ENCODE peak calls at places on chromosomes 5 and 9, in nine cellular contexts. C is CD4-positive, CD25-positive, alpha-beta regulatory T cell; Q is tibial nerve; D is adrenal gland; G is kidney; J is right atrium auricular region; R is spleen; S is suprapubic skin; H is mammary epithelial cell. E is an unnamed sample. For H3K4me1, the result is how much of the 10 kb centered on the place peaks cover.

GRCh38 chr9:99385814-99386279 is 163.8 kb downstream of the SEC61B start:
- DNase-seq in C (no peak), Q (no peak), D (no peak), G (no peak), J (no peak), R (no peak), S (no peak), H (no peak), E (no peak)

GRCh38 chr5:149403923-149404745 is 25.0 kb upstream of the IL17B start:
- DNase-seq in C (no peak), Q (no peak), D (no peak), G (no peak), J (no peak), R (no peak), S (no peak), H (no peak), E (no peak)

GRCh38 chr9:93891549-93892310 is 63.4 kb downstream of the BARX1 start:
- DNase-seq in C (no peak), Q (no peak), D (no peak), G (no peak), J (peak), R (peak), S (peak), H (no peak), E (no peak)

GRCh38 chr9:78365979-78366697 is 69.2 kb downstream of the PSAT1 start:
- DNase-seq in C (no peak), Q (no peak), D (no peak), G (no peak), J (no peak), R (no peak), S (no peak), H (no peak), E (no peak)

GRCh38 chr9:97387504-97387886 is 24.4 kb upstream of the TDRD7 start:
- DNase-seq in C (no peak), Q (no peak), D (no peak), G (peak), J (no peak), R (no peak), S (no peak), H (no peak), E (no peak)

GRCh38 chr9:121183666-121184423 is 17.8 kb downstream of the RAB14 start:
- DNase-seq in C (no peak), Q (no peak), D (no peak), G (no peak), J (no peak), R (no peak), S (no peak), H (no peak), E (no peak)

GRCh38 chr9:113901196-113901818 is 25.2 kb downstream of the ZNF618 start:
- DNase-seq in C (no peak), Q (no peak), D (peak), G (no peak), J (peak), R (no peak), S (no peak), H (no peak), E (no peak)

GRCh38 chr5:31023105-31023504 is 170.4 kb upstream of the CDH6 start:
- DNase-seq in C (no peak), Q (no peak), D (no peak), G (no peak), J (no peak), R (no peak), S (no peak), H (no peak), E (no peak)

GRCh38 chr5:60325870-60326269 is 374.1 kb downstream of the DEPDC1B start:
- DNase-seq in C (no peak), Q (no peak), D (no peak), G (no peak), J (no peak), R (no peak), S (no peak), H (no peak), E (no peak)

GRCh38 chr9:117744856-117745389 is 40.7 kb downstream of the TLR4 start:
- DNase-seq in C (no peak), Q (peak), D (no peak), G (no peak), J (no peak), R (peak), S (no peak), H (no peak), E (no peak)

GRCh38 chr5:82522912-82523311 is 244.8 kb upstream of the RPS23 start:
- DNase-seq in C (no peak), Q (no peak), D (no peak), G (no peak), J (no peak), R (no peak), S (no peak), H (no peak), E (no peak)

DNA sequence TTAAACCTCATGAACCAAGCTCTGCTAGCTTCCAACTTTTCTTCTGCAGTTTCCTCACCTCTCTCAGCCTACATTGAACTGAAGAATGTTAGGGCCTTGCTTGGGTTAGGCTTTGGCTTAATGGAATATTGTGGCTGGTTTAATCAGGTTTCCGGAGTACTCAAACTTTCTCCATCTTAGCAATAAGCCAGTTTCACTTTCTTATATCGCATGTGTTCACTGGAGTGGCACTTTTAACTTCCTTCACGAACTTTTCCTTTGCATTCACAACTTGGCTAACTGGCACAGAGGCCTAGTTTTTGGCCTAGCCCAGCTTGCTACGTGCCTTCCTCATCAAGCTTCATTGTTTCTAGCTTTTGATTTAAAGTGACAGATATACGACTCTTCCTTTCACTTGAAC is 81.0 kb upstream of the MAST4 start:
- DNase-seq in C (no peak), Q (no peak), D (no peak), G (no peak), J (no peak), R (no peak), S (no peak), H (no peak), E (no peak)
- H3K4me1 ChIP-seq in C (under half), Q (under half), D (under half), G (under half), J (under half), R (under half), S (under half), H (under half), E (under half)

GRCh38 chr5:140243855-140244254 is 59.0 kb downstream of the PFDN1 start:
- DNase-seq in C (no peak), Q (no peak), D (no peak), G (no peak), J (no peak), R (no peak), S (no peak), H (no peak), E (no peak)
- H3K4me1 ChIP-seq in C (under half), Q (half or more), D (half or more), G (under half), J (under half), R (half or more), S (half or more), H (under half), E (under half)

GRCh38 chr9:127093319-127094020 is 29.0 kb downstream of the ANGPTL2 start:
- DNase-seq in C (no peak), Q (no peak), D (no peak), G (no peak), J (no peak), R (no peak), S (peak), H (no peak), E (no peak)

GRCh38 chr9:127092041-127092608 is 30.3 kb downstream of the ANGPTL2 start:
- DNase-seq in C (no peak), Q (no peak), D (no peak), G (no peak), J (no peak), R (no peak), S (peak), H (no peak), E (no peak)

GRCh38 chr9:127096208-127096607 is 26.2 kb downstream of the ANGPTL2 start:
- DNase-seq in C (no peak), Q (no peak), D (no peak), G (no peak), J (no peak), R (no peak), S (no peak), H (no peak), E (no peak)

GRCh38 chr9:127097683-127098082 is 24.8 kb downstream of the ANGPTL2 start:
- DNase-seq in C (no peak), Q (no peak), D (no peak), G (no peak), J (no peak), R (no peak), S (no peak), H (no peak), E (no peak)

DNA sequence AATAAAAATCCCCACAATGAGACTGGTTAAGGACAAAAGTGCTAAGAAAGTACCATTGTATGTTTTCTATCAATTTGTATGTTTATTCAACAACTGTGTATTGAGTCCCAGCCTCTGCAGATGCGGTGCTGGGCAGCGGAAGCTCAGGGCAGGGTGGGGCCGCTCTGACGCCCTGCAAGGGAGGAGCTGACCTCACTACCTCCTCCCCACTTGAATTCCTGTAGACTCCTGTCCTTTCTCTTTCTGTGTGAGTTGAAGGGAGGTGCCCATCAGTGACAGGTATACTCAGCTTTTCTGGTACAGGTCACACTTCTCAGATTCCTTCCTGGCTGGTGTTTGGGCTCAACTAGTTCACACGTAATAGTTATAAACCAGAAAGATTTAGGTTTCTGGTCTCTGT is 27.0 kb downstream of the ANGPTL2 start:
- DNase-seq in C (no peak), Q (no peak), D (no peak), G (no peak), J (no peak), R (no peak), S (peak), H (no peak), E (no peak)
- H3K4me1 ChIP-seq in C (under half), Q (half or more), D (under half), G (under half), J (under half), R (under half), S (under half), H (under half), E (under half)

DNA sequence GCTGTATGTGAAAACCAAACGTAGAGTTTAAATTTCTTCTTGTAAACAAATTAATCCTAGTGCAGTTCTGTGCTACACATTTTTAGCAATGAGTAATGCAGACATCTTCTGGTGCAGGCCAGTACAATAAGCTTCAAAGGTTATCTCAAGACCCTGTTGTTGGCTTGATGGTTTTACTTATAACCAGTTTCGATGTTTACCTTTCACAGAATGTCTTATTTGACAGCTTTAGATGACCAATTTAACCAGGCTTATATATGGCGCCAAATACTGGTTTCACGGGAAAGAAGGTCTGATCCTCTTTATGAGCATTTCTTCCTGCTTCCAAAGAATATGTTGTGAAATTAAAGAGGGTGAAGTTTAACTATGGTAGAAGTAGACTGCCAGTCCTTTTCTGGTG is 9.9 kb downstream of the ZFAND5 start:
- DNase-seq in C (no peak), Q (no peak), D (no peak), G (no peak), J (no peak), R (no peak), S (no peak), H (no peak), E (no peak)
- H3K4me1 ChIP-seq in C (under half), Q (half or more), D (under half), G (under half), J (under half), R (half or more), S (under half), H (under half), E (under half)

GRCh38 chr9:128706671-128707381 is 4.5 kb downstream of the PKN3 start:
- DNase-seq in C (no peak), Q (no peak), D (no peak), G (peak), J (no peak), R (peak), S (peak), H (no peak), E (no peak)
- H3K4me1 ChIP-seq in C (under half), Q (under half), D (under half), G (under half), J (under half), R (under half), S (under half), H (under half), E (under half)

GRCh38 chr9:105059260-105059659 is 131.3 kb upstream of the ABCA1 start:
- DNase-seq in C (no peak), Q (no peak), D (peak), G (no peak), J (no peak), R (no peak), S (no peak), H (no peak), E (no peak)

GRCh38 chr9:105054488-105054887 is 126.5 kb upstream of the ABCA1 start:
- DNase-seq in C (no peak), Q (no peak), D (peak), G (no peak), J (no peak), R (no peak), S (no peak), H (peak), E (no peak)

GRCh38 chr9:105053209-105053652 is 125.3 kb upstream of the ABCA1 start:
- DNase-seq in C (no peak), Q (no peak), D (peak), G (no peak), J (no peak), R (no peak), S (no peak), H (peak), E (no peak)

GRCh38 chr9:105052346-105052745 is 124.4 kb upstream of the ABCA1 start:
- DNase-seq in C (no peak), Q (no peak), D (no peak), G (no peak), J (no peak), R (no peak), S (no peak), H (no peak), E (no peak)

GRCh38 chr9:105055922-105056321 is 128.0 kb upstream of the ABCA1 start:
- DNase-seq in C (no peak), Q (no peak), D (no peak), G (no peak), J (no peak), R (no peak), S (no peak), H (no peak), E (no peak)
- H3K4me1 ChIP-seq in C (under half), Q (under half), D (under half), G (under half), J (under half), R (under half), S (under half), H (under half), E (under half)

GRCh38 chr9:21686738-21687137 is 115.7 kb upstream of the MTAP start:
- DNase-seq in C (no peak), Q (no peak), D (no peak), G (no peak), J (no peak), R (no peak), S (no peak), H (no peak), E (no peak)

GRCh38 chr9:21684831-21685362 is 117.5 kb upstream of the MTAP start:
- DNase-seq in C (no peak), Q (no peak), D (no peak), G (no peak), J (no peak), R (no peak), S (no peak), H (peak), E (no peak)

GRCh38 chr9:21688108-21689102 is 114.0 kb upstream of the MTAP start:
- DNase-seq in C (no peak), Q (no peak), D (no peak), G (no peak), J (no peak), R (no peak), S (no peak), H (peak), E (no peak)

GRCh38 chr9:21685502-21685901 is 116.9 kb upstream of the MTAP start:
- DNase-seq in C (no peak), Q (no peak), D (no peak), G (no peak), J (no peak), R (no peak), S (no peak), H (no peak), E (no peak)

GRCh38 chr9:21687351-21687750 is 115.1 kb upstream of the MTAP start:
- DNase-seq in C (no peak), Q (no peak), D (no peak), G (no peak), J (no peak), R (no peak), S (no peak), H (no peak), E (no peak)
- H3K4me1 ChIP-seq in C (under half), Q (under half), D (under half), G (under half), J (under half), R (under half), S (under half), H (half or more), E (under half)

DNA sequence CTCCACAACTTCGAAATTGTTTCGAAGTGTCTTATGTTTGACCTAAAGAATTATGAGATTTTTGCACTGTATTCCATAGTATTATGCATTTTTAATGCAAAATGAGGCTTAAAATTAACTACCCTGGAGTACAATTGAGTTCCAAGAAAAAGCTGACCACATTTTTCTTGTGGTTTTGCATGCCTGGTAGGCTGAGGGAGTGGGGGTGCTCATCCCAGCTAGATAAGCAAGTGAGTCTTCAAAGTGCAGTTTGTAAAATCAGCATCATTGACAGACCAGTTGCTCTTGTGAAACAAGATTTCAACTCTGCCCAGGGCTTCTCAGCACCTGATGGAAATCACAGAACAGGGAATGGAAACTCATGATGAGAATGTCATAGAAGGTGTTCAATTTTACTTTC is 17.0 kb upstream of the NDUFS4 start:
- DNase-seq in C (no peak), Q (no peak), D (no peak), G (no peak), J (no peak), R (no peak), S (no peak), H (no peak), E (no peak)
- H3K4me1 ChIP-seq in C (under half), Q (under half), D (under half), G (under half), J (under half), R (under half), S (under half), H (under half), E (under half)